ENCODE peak calls at places on chromosomes 12 and 14, in five cellular contexts. C is T-helper 2 cell, U is endothelial cell, Y is BJ, S is head of caudate nucleus. I is an unnamed sample.

GRCh38 chr12:4434721-4435425 is 10.7 kb downstream of the FGF6 start:
- DNase-seq in C (no peak), U (no peak), Y (no peak), S (no peak), I (no peak)

GRCh38 chr14:44507183-44507582 is at the start of gene FSCB:
- DNase-seq in C (no peak), U (no peak), Y (no peak), S (no peak), I (no peak)

GRCh38 chr12:61282790-61283575 is 977.2 kb upstream of the USP15 start:
- DNase-seq in C (no peak), U (no peak), Y (no peak), S (no peak), I (no peak)

GRCh38 chr14:73924337-73924736 is 25.6 kb downstream of the FAM161B start:
- DNase-seq in C (no peak), U (no peak), Y (no peak), S (no peak), I (no peak)

GRCh38 chr12:57268264-57268663 is 17.3 kb upstream of the STAC3 start:
- DNase-seq in C (no peak), U (no peak), Y (no peak), S (no peak), I (no peak)

GRCh38 chr14:67718265-67718664 is 16.6 kb downstream of the RDH12 start:
- DNase-seq in C (no peak), U (no peak), Y (no peak), S (no peak), I (no peak)

GRCh38 chr12:53219956-53220856 is 11.8 kb downstream of the RARG start:
- DNase-seq in C (peak), U (no peak), Y (no peak), S (peak), I (peak)

GRCh38 chr12:54680374-54680773 is 32.2 kb upstream of the DCD start:
- DNase-seq in C (no peak), U (peak), Y (no peak), S (no peak), I (no peak)

GRCh38 chr12:14239350-14239934 is 126.0 kb upstream of the ATF7IP start:
- DNase-seq in C (peak), U (no peak), Y (no peak), S (no peak), I (no peak)

GRCh38 chr12:94553130-94553519 is 93.5 kb upstream of the CEP83 start:
- DNase-seq in C (no peak), U (no peak), Y (peak), S (peak), I (no peak)

GRCh38 chr12:116876151-116876869 is 4.9 kb downstream of the HRK start:
- DNase-seq in C (no peak), U (no peak), Y (no peak), S (no peak), I (no peak)

GRCh38 chr14:103050935-103051334 is 6.4 kb downstream of the CDC42BPB start:
- DNase-seq in C (no peak), U (no peak), Y (no peak), S (no peak), I (no peak)

GRCh38 chr14:95460647-95461478 is 55.6 kb downstream of the SYNE3 start:
- DNase-seq in C (no peak), U (peak), Y (no peak), S (peak), I (no peak)

GRCh38 chr12:107344035-107344808 is 250.9 kb upstream of the CRY1 start:
- DNase-seq in C (no peak), U (no peak), Y (no peak), S (no peak), I (no peak)

GRCh38 chr12:93593833-93594232 is 21.4 kb downstream of the SOCS2 start:
- DNase-seq in C (no peak), U (no peak), Y (no peak), S (no peak), I (no peak)

GRCh38 chr14:102088012-102088792 is 1.4 kb upstream of the HSP90AA1 start:
- DNase-seq in C (peak), U (peak), Y (no peak), S (peak), I (peak)

GRCh38 chr12:100295764-100296555 is 29.0 kb downstream of the SCYL2 start:
- DNase-seq in C (no peak), U (no peak), Y (peak), S (no peak), I (no peak)

GRCh38 chr12:45663452-45663851 is 66.1 kb upstream of the ARID2 start:
- DNase-seq in C (no peak), U (no peak), Y (no peak), S (no peak), I (no peak)

GRCh38 chr14:22159049-22159448 is 430.0 kb downstream of the DAD1 start:
- DNase-seq in C (no peak), U (no peak), Y (no peak), S (no peak), I (no peak)

GRCh38 chr14:77158175-77158908 is 16.8 kb upstream of the ZDHHC22 start:
- DNase-seq in C (no peak), U (no peak), Y (peak), S (peak), I (no peak)

GRCh38 chr12:104573-105081 is 38.1 kb downstream of the IQSEC3 start:
- DNase-seq in C (no peak), U (no peak), Y (no peak), S (no peak), I (no peak)

GRCh38 chr12:124758266-124759200 is 105.1 kb downstream of the SCARB1 start:
- DNase-seq in C (no peak), U (no peak), Y (no peak), S (no peak), I (no peak)

GRCh38 chr14:80584638-80585505 is 356.7 kb downstream of the CEP128 start:
- DNase-seq in C (no peak), U (no peak), Y (no peak), S (no peak), I (no peak)

I was measured in activated gamma-delta T cell treated with anti-CD3 and anti-CD28 coated beads, Interleukin-2, amount 50 U/mL, for 16 hours.